ENCODE peak calls at places on chromosomes 2 and 18, in seven cellular contexts. One of them, this sample, is unnamed.

GRCh38 chr2:120743657-120744056 is 8.0 kb downstream of the GLI2 start:
- DNase-seq in adrenal gland: no peak
- DNase-seq in CD8-positive, alpha-beta T cell: peak; percentile 36
- DNase-seq in body of pancreas: no peak
- DNase-seq in AG04449: no peak
- DNase-seq in fibroblast of pulmonary artery: no peak
- DNase-seq in A549: no peak
- DNase-seq in this sample: no peak

GRCh38 chr2:129711816-129712420 is 267.5 kb upstream of the RAB6C start:
- DNase-seq in CD8-positive, alpha-beta T cell: no peak
- DNase-seq in fibroblast of pulmonary artery: no peak
- DNase-seq in AG04449: no peak
- DNase-seq in adrenal gland: no peak
- DNase-seq in body of pancreas: no peak
- DNase-seq in A549: no peak
- DNase-seq in this sample: no peak

GRCh38 chr2:143068094-143068890 is 60.9 kb upstream of the ARHGAP15 start:
- DNase-seq in adrenal gland: no peak
- DNase-seq in A549: no peak
- DNase-seq in body of pancreas: no peak
- DNase-seq in CD8-positive, alpha-beta T cell: no peak
- DNase-seq in fibroblast of pulmonary artery: peak; percentile 22
- DNase-seq in AG04449: no peak
- DNase-seq in this sample: no peak

GRCh38 chr18:68507781-68508180 is 207.1 kb downstream of the TMX3 start:
- DNase-seq in AG04449: no peak
- DNase-seq in body of pancreas: no peak
- DNase-seq in CD8-positive, alpha-beta T cell: no peak
- DNase-seq in fibroblast of pulmonary artery: peak; percentile 20
- DNase-seq in A549: no peak
- DNase-seq in adrenal gland: no peak
- DNase-seq in this sample: no peak

GRCh38 chr2:86000938-86001312 is 104.8 kb downstream of the POLR1A start:
- DNase-seq in A549: no peak
- DNase-seq in AG04449: no peak
- DNase-seq in CD8-positive, alpha-beta T cell: no peak
- DNase-seq in adrenal gland: no peak
- DNase-seq in fibroblast of pulmonary artery: no peak
- DNase-seq in body of pancreas: no peak
- DNase-seq in this sample: no peak

GRCh38 chr2:195535911-195536522 is 121.0 kb upstream of the SLC39A10 start:
- DNase-seq in fibroblast of pulmonary artery: no peak
- DNase-seq in CD8-positive, alpha-beta T cell: peak; percentile 78
- DNase-seq in adrenal gland: peak; percentile 22
- DNase-seq in body of pancreas: no peak
- DNase-seq in AG04449: no peak
- DNase-seq in A549: no peak
- DNase-seq in this sample: no peak

GRCh38 chr18:11387880-11388279 is 221.5 kb upstream of the SLC35G4 start:
- DNase-seq in CD8-positive, alpha-beta T cell: no peak
- DNase-seq in AG04449: no peak
- DNase-seq in fibroblast of pulmonary artery: peak; percentile 57
- DNase-seq in A549: peak; percentile 35
- DNase-seq in body of pancreas: peak; percentile 73
- DNase-seq in adrenal gland: peak; percentile 62
- DNase-seq in this sample: peak; percentile 22

GRCh38 chr2:240214790-240215675 is 74.6 kb upstream of the OTOS start:
- DNase-seq in CD8-positive, alpha-beta T cell: no peak
- DNase-seq in adrenal gland: no peak
- DNase-seq in fibroblast of pulmonary artery: no peak
- DNase-seq in A549: no peak
- DNase-seq in AG04449: no peak
- DNase-seq in body of pancreas: no peak
- DNase-seq in this sample: no peak

GRCh38 chr2:109156052-109156451 is 27.0 kb downstream of the SH3RF3 start:
- DNase-seq in body of pancreas: no peak
- DNase-seq in adrenal gland: no peak
- DNase-seq in A549: no peak
- DNase-seq in AG04449: no peak
- DNase-seq in CD8-positive, alpha-beta T cell: no peak
- DNase-seq in fibroblast of pulmonary artery: no peak
- DNase-seq in this sample: no peak

GRCh38 chr18:50622865-50623393 is 63.0 kb downstream of the MAPK4 start:
- DNase-seq in fibroblast of pulmonary artery: no peak
- DNase-seq in A549: no peak
- DNase-seq in adrenal gland: no peak
- DNase-seq in CD8-positive, alpha-beta T cell: no peak
- DNase-seq in AG04449: no peak
- DNase-seq in body of pancreas: no peak
- DNase-seq in this sample: no peak

GRCh38 chr2:119283873-119284331 is 60.3 kb downstream of the STEAP3 start:
- DNase-seq in body of pancreas: peak; percentile 28
- DNase-seq in fibroblast of pulmonary artery: peak; percentile 12
- DNase-seq in A549: no peak
- DNase-seq in CD8-positive, alpha-beta T cell: no peak
- DNase-seq in adrenal gland: peak; percentile 51
- DNase-seq in AG04449: peak; percentile 21
- DNase-seq in this sample: peak; percentile 44

GRCh38 chr2:182077451-182078142 is 91.9 kb downstream of the PPP1R1C start:
- DNase-seq in AG04449: peak; percentile 84
- DNase-seq in A549: peak; percentile 10
- DNase-seq in adrenal gland: peak; percentile 42
- DNase-seq in fibroblast of pulmonary artery: peak; percentile 91
- DNase-seq in CD8-positive, alpha-beta T cell: no peak
- DNase-seq in body of pancreas: peak; percentile 61
- DNase-seq in this sample: peak; percentile 94

GRCh38 chr18:44453505-44453904 is 227.2 kb upstream of the SETBP1 start:
- DNase-seq in AG04449: peak; percentile 28
- DNase-seq in fibroblast of pulmonary artery: no peak
- DNase-seq in CD8-positive, alpha-beta T cell: no peak
- DNase-seq in body of pancreas: no peak
- DNase-seq in A549: no peak
- DNase-seq in adrenal gland: no peak
- DNase-seq in this sample: no peak

GRCh38 chr2:101197814-101198213 is 46.6 kb upstream of the TBC1D8 start:
- DNase-seq in AG04449: no peak
- DNase-seq in body of pancreas: no peak
- DNase-seq in CD8-positive, alpha-beta T cell: no peak
- DNase-seq in A549: no peak
- DNase-seq in fibroblast of pulmonary artery: no peak
- DNase-seq in adrenal gland: no peak
- DNase-seq in this sample: no peak

GRCh38 chr2:101199153-101199810 is 48.1 kb upstream of the TBC1D8 start:
- DNase-seq in A549: no peak
- DNase-seq in adrenal gland: no peak
- DNase-seq in fibroblast of pulmonary artery: peak; percentile 56
- DNase-seq in body of pancreas: no peak
- DNase-seq in CD8-positive, alpha-beta T cell: no peak
- DNase-seq in AG04449: no peak
- DNase-seq in this sample: peak; percentile 74

GRCh38 chr2:101200714-101201113 is 49.5 kb upstream of the TBC1D8 start:
- DNase-seq in fibroblast of pulmonary artery: peak; percentile 28
- DNase-seq in A549: no peak
- DNase-seq in CD8-positive, alpha-beta T cell: no peak
- DNase-seq in adrenal gland: no peak
- DNase-seq in AG04449: no peak
- DNase-seq in body of pancreas: peak; percentile 34
- DNase-seq in this sample: peak; percentile 36

GRCh38 chr2:101196220-101196661 is 45.1 kb upstream of the TBC1D8 start:
- DNase-seq in body of pancreas: no peak
- DNase-seq in A549: no peak
- DNase-seq in CD8-positive, alpha-beta T cell: no peak
- DNase-seq in fibroblast of pulmonary artery: no peak
- DNase-seq in adrenal gland: no peak
- DNase-seq in AG04449: no peak
- DNase-seq in this sample: no peak

GRCh38 chr2:101197215-101197745 is 46.1 kb upstream of the TBC1D8 start:
- DNase-seq in A549: peak; percentile 32
- DNase-seq in CD8-positive, alpha-beta T cell: no peak
- DNase-seq in body of pancreas: no peak
- DNase-seq in fibroblast of pulmonary artery: no peak
- DNase-seq in adrenal gland: no peak
- DNase-seq in AG04449: no peak
- DNase-seq in this sample: no peak
- H3K4me3 ChIP-seq in A549: no peak overlapping the region
- H3K4me3 ChIP-seq in CD8-positive, alpha-beta T cell: no peak overlapping the region
- H3K4me3 ChIP-seq in body of pancreas: no peak overlapping the region
- H3K4me3 ChIP-seq in fibroblast of pulmonary artery: no peak overlapping the region
- H3K4me3 ChIP-seq in adrenal gland: no peak overlapping the region
- H3K4me3 ChIP-seq in AG04449: no peak overlapping the region
- H3K4me3 ChIP-seq in this sample: no peak overlapping the region

DNA sequence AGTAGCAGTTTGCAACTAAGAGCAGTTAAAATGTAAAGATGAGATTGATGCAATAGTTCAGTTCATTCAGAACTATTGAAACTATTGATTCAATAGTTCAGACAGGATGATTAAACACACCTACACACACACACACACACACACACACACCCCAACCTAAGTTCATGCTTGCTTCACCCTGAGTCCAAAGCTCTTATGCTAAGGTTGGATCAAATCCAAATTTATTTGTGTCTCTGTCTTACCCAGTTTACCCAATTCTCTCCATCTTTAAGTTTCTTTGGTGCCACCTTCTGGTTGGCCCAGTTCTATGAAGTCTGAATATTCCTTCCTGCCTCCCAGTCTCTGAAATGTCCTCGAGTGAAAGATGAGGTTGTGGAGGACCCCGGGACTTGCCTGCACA is 5.1 kb downstream of the SERPINB8 start:
- DNase-seq in adrenal gland: no peak
- DNase-seq in fibroblast of pulmonary artery: peak; percentile 61
- DNase-seq in CD8-positive, alpha-beta T cell: no peak
- DNase-seq in AG04449: no peak
- DNase-seq in body of pancreas: no peak
- DNase-seq in A549: no peak
- DNase-seq in this sample: peak; percentile 47
- TF ChIP-seq CTCF in adrenal gland: no peak
- TF ChIP-seq CTCF in fibroblast of pulmonary artery: peak; percentile 53
- TF ChIP-seq CTCF in CD8-positive, alpha-beta T cell: no peak
- TF ChIP-seq CTCF in AG04449: peak; percentile 21
- TF ChIP-seq CTCF in body of pancreas: no peak
- TF ChIP-seq CTCF in A549: peak; percentile 37
- TF ChIP-seq CTCF in this sample: peak; percentile 40

GRCh38 chr2:224545884-224546644 is 39.1 kb downstream of the CUL3 start:
- DNase-seq in CD8-positive, alpha-beta T cell: no peak
- DNase-seq in adrenal gland: no peak
- DNase-seq in A549: no peak
- DNase-seq in body of pancreas: no peak
- DNase-seq in fibroblast of pulmonary artery: peak; percentile 48
- DNase-seq in AG04449: peak; percentile 51
- DNase-seq in this sample: peak; percentile 49

GRCh38 chr2:224538739-224539138 is 46.4 kb downstream of the CUL3 start:
- DNase-seq in CD8-positive, alpha-beta T cell: no peak
- DNase-seq in AG04449: no peak
- DNase-seq in body of pancreas: no peak
- DNase-seq in adrenal gland: no peak
- DNase-seq in fibroblast of pulmonary artery: no peak
- DNase-seq in A549: no peak
- DNase-seq in this sample: no peak

GRCh38 chr2:224546926-224547325 is 38.2 kb downstream of the CUL3 start:
- DNase-seq in A549: no peak
- DNase-seq in AG04449: no peak
- DNase-seq in body of pancreas: no peak
- DNase-seq in fibroblast of pulmonary artery: no peak
- DNase-seq in CD8-positive, alpha-beta T cell: no peak
- DNase-seq in adrenal gland: no peak
- DNase-seq in this sample: no peak

GRCh38 chr2:224543939-224544338 is 41.2 kb downstream of the CUL3 start:
- DNase-seq in AG04449: no peak
- DNase-seq in adrenal gland: no peak
- DNase-seq in fibroblast of pulmonary artery: no peak
- DNase-seq in A549: no peak
- DNase-seq in CD8-positive, alpha-beta T cell: no peak
- DNase-seq in body of pancreas: no peak
- DNase-seq in this sample: no peak
- H3K4me3 ChIP-seq in AG04449: no peak overlapping the region
- H3K4me3 ChIP-seq in adrenal gland: no peak overlapping the region
- H3K4me3 ChIP-seq in fibroblast of pulmonary artery: no peak overlapping the region
- H3K4me3 ChIP-seq in A549: no peak overlapping the region
- H3K4me3 ChIP-seq in CD8-positive, alpha-beta T cell: no peak overlapping the region
- H3K4me3 ChIP-seq in body of pancreas: no peak overlapping the region
- H3K4me3 ChIP-seq in this sample: no peak overlapping the region

GRCh38 chr2:124063596-124063995 is 38.5 kb downstream of the CNTNAP5 start:
- DNase-seq in CD8-positive, alpha-beta T cell: no peak
- DNase-seq in A549: no peak
- DNase-seq in fibroblast of pulmonary artery: no peak
- DNase-seq in adrenal gland: no peak
- DNase-seq in body of pancreas: no peak
- DNase-seq in AG04449: no peak
- DNase-seq in this sample: no peak

DNA sequence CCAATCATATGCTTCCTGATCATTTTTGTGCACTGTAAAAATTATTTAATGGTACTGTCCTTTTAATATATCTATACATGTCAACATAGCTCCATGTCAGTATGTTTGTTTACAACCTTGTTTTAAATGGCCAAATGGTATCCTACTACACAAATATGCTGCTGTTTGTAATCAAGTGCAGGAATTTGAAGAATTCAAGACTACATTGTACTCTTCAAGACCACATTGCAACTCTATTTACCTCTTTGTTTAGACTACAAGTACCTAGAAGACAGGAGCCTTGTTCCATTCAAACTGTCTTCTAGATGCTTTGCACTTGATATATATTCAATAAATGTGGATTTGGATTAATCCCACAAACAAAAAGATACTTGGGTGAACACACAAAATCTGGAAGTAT is 41.7 kb downstream of the CNTNAP5 start:
- DNase-seq in CD8-positive, alpha-beta T cell: no peak
- DNase-seq in adrenal gland: no peak
- DNase-seq in fibroblast of pulmonary artery: no peak
- DNase-seq in AG04449: no peak
- DNase-seq in body of pancreas: no peak
- DNase-seq in A549: no peak
- DNase-seq in this sample: no peak
- TF ChIP-seq CTCF in CD8-positive, alpha-beta T cell: no peak
- TF ChIP-seq CTCF in adrenal gland: no peak
- TF ChIP-seq CTCF in fibroblast of pulmonary artery: no peak
- TF ChIP-seq CTCF in AG04449: no peak
- TF ChIP-seq CTCF in body of pancreas: no peak
- TF ChIP-seq CTCF in A549: no peak
- TF ChIP-seq CTCF in this sample: no peak

DNA sequence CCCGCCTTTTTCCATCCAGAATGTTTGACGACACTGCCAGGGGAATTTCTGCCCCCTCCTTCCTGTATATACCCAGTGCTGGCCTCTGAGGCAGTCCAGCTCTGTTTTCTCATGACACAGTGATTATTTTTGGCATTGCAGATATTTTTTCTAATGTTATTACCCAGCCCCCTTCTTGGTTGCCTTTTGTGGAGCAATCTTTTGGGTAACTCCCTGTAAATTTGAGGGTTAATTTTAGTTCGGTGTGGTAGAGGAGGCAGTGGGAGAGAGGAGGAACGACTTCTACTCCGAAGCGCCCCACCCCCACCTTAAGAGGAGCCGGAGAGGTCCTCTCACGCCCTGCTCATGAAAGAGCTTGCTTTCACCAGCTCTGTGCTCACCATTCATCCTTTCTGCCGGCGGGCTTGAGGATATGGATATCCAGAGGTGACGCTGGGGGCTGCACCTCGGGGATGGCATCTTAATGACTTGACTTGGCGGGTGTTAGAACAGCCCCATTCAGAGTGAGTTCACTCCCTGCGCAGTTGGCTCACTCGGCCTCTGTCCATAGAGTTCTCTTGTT is 38.3 kb downstream of the EPAS1 start:
- DNase-seq in fibroblast of pulmonary artery: peak; percentile 92
- DNase-seq in body of pancreas: no peak
- DNase-seq in CD8-positive, alpha-beta T cell: no peak
- DNase-seq in adrenal gland: no peak
- DNase-seq in AG04449: peak; percentile 71
- DNase-seq in A549: peak; percentile 60
- DNase-seq in this sample: peak; percentile 80
- H3K4me3 ChIP-seq in fibroblast of pulmonary artery: peak overlapping the region; percentile 42
- H3K4me3 ChIP-seq in body of pancreas: no peak overlapping the region
- H3K4me3 ChIP-seq in CD8-positive, alpha-beta T cell: no peak overlapping the region
- H3K4me3 ChIP-seq in adrenal gland: no peak overlapping the region
- H3K4me3 ChIP-seq in AG04449: peak overlapping the region; percentile 47
- H3K4me3 ChIP-seq in A549: peak overlapping the region; percentile 37
- H3K4me3 ChIP-seq in this sample: peak overlapping the region; percentile 26

This sample was measured in fibroblast of villous mesenchyme.